ENCODE peak calls at places on chromosomes 2 and 18, in eight cellular contexts. R, U, M, Y, I, K, N and P are unnamed samples.

GRCh38 chr2:2260691-2261268 is 70.3 kb downstream of the MYT1L start:
- DNase-seq in R (no peak), U (no peak), M (no peak), Y (no peak), I (no peak), K (no peak), N (no peak), P (no peak)

GRCh38 chr2:174711206-174711605 is 53.1 kb downstream of the CHRNA1 start:
- DNase-seq in R (peak; percentile 39), U (no peak), M (no peak), Y (no peak), I (no peak), K (no peak), N (no peak), P (no peak)

GRCh38 chr2:46270384-46270783 is 26.8 kb upstream of the EPAS1 start:
- DNase-seq in R (no peak), U (no peak), M (no peak), Y (no peak), I (no peak), K (no peak), N (no peak), P (no peak)

GRCh38 chr2:8154936-8155335 is 526.9 kb upstream of the ID2 start:
- DNase-seq in R (no peak), U (no peak), M (no peak), Y (no peak), I (no peak), K (no peak), N (no peak), P (no peak)

GRCh38 chr2:47964722-47965434 is 58.6 kb upstream of the FBXO11 start:
- DNase-seq in R (no peak), U (no peak), M (no peak), Y (no peak), I (no peak), K (no peak), N (no peak), P (no peak)

GRCh38 chr2:126715111-126715510 is 59.2 kb downstream of the GYPC start:
- DNase-seq in R (no peak), U (no peak), M (no peak), Y (no peak), I (no peak), K (no peak), N (no peak), P (no peak)

GRCh38 chr2:2270808-2271415 is 60.2 kb downstream of the MYT1L start:
- DNase-seq in R (no peak), U (no peak), M (no peak), Y (no peak), I (no peak), K (no peak), N (no peak), P (no peak)

GRCh38 chr2:212974692-212975091 is 176.7 kb downstream of the IKZF2 start:
- DNase-seq in R (peak; percentile 32), U (no peak), M (no peak), Y (no peak), I (no peak), K (no peak), N (no peak), P (no peak)

GRCh38 chr2:65130440-65131175 is 702 bp upstream of the RAB1A start:
- DNase-seq in R (no peak), U (no peak), M (no peak), Y (no peak), I (no peak), K (no peak), N (no peak), P (no peak)

GRCh38 chr2:46749042-46749461 is 166.6 kb downstream of the MCFD2 start:
- DNase-seq in R (peak; percentile 37), U (no peak), M (no peak), Y (no peak), I (peak; percentile 47), K (peak; percentile 65), N (no peak), P (no peak)

GRCh38 chr2:178993788-178994187 is 56.1 kb downstream of the CCDC141 start:
- DNase-seq in R (no peak), U (no peak), M (no peak), Y (no peak), I (no peak), K (no peak), N (no peak), P (no peak)

GRCh38 chr2:139721454-139721995 is 941.3 kb upstream of the NXPH2 start:
- DNase-seq in R (no peak), U (no peak), M (no peak), Y (peak; percentile 38), I (no peak), K (no peak), N (peak; percentile 5), P (no peak)

GRCh38 chr18:58268849-58269248 is 224.8 kb downstream of the NEDD4L start:
- DNase-seq in R (no peak), U (no peak), M (no peak), Y (no peak), I (peak; percentile 12), K (peak; percentile 66), N (no peak), P (no peak)

GRCh38 chr2:70632388-70632787 is 78.8 kb upstream of the TGFA start:
- DNase-seq in R (no peak), U (no peak), M (no peak), Y (no peak), I (no peak), K (no peak), N (no peak), P (no peak)

GRCh38 chr2:70632966-70633365 is 79.3 kb upstream of the TGFA start:
- DNase-seq in R (no peak), U (no peak), M (no peak), Y (no peak), I (no peak), K (no peak), N (no peak), P (no peak)

GRCh38 chr2:70630761-70631160 is 77.1 kb upstream of the TGFA start:
- DNase-seq in R (no peak), U (no peak), M (no peak), Y (no peak), I (no peak), K (no peak), N (no peak), P (no peak)

GRCh38 chr2:70626254-70626990 is 72.8 kb upstream of the TGFA start:
- DNase-seq in R (no peak), U (no peak), M (no peak), Y (peak; percentile 43), I (no peak), K (no peak), N (peak; percentile 36), P (no peak)

GRCh38 chr2:70627499-70627898 is 73.9 kb upstream of the TGFA start:
- DNase-seq in R (no peak), U (no peak), M (no peak), Y (no peak), I (no peak), K (no peak), N (no peak), P (no peak)
- H3K27ac ChIP-seq in R (no peak overlapping the region), U (no peak overlapping the region), M (no peak overlapping the region), Y (no peak overlapping the region), I (no peak overlapping the region), K (no peak overlapping the region), N (no peak overlapping the region), P (no peak overlapping the region)

GRCh38 chr2:99636432-99637034 is 146.7 kb upstream of the REV1 start:
- DNase-seq in R (no peak), U (peak; percentile 53), M (peak; percentile 89), Y (no peak), I (no peak), K (no peak), N (no peak), P (peak; percentile 95)
- H3K27ac ChIP-seq in R (no peak overlapping the region), U (no peak overlapping the region), M (peak overlapping the region; percentile 73), Y (no peak overlapping the region), I (no peak overlapping the region), K (no peak overlapping the region), N (no peak overlapping the region), P (no peak overlapping the region)

GRCh38 chr2:72275084-72275483 is 127.4 kb upstream of the CYP26B1 start:
- DNase-seq in R (no peak), U (no peak), M (no peak), Y (no peak), I (no peak), K (no peak), N (no peak), P (no peak)

GRCh38 chr2:72273384-72273783 is 125.7 kb upstream of the CYP26B1 start:
- DNase-seq in R (no peak), U (no peak), M (no peak), Y (no peak), I (no peak), K (no peak), N (no peak), P (no peak)

GRCh38 chr2:72276356-72276755 is 128.7 kb upstream of the CYP26B1 start:
- DNase-seq in R (no peak), U (no peak), M (no peak), Y (no peak), I (no peak), K (no peak), N (no peak), P (no peak)

GRCh38 chr2:72271766-72272615 is 124.3 kb upstream of the CYP26B1 start:
- DNase-seq in R (no peak), U (no peak), M (no peak), Y (no peak), I (no peak), K (peak; percentile 14), N (no peak), P (no peak)

DNA sequence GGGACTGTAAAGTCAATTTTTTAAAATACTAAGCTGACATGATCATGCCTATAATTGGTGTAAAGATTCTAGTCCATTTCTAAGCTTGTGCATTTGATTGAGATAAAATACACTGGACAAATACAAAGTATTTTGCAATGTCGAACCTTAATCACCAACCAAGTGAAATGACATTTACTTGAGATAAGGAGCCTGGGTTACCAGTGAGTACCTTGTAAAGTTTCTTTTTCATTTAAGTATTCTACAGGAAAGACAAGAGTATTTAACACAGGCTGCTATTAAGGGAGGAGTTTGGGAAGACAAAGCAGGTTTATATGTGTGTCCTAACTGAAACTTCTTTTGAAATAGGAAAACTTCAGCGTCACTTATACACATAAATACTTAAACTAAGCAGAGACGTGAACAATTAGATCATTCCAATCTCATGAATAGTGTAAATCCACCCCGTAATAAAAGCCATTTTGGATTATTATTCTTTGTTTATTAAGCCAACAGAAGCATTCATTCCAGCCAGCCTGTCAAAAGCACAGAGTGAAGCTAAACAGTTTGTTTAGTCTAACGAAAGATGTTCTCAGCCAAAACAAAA is 126.7 kb upstream of the CYP26B1 start:
- DNase-seq in R (no peak), U (no peak), M (no peak), Y (no peak), I (no peak), K (no peak), N (no peak), P (no peak)
- H3K27ac ChIP-seq in R (no peak overlapping the region), U (no peak overlapping the region), M (no peak overlapping the region), Y (no peak overlapping the region), I (peak overlapping the region; percentile 77), K (no peak overlapping the region), N (no peak overlapping the region), P (no peak overlapping the region)

DNA sequence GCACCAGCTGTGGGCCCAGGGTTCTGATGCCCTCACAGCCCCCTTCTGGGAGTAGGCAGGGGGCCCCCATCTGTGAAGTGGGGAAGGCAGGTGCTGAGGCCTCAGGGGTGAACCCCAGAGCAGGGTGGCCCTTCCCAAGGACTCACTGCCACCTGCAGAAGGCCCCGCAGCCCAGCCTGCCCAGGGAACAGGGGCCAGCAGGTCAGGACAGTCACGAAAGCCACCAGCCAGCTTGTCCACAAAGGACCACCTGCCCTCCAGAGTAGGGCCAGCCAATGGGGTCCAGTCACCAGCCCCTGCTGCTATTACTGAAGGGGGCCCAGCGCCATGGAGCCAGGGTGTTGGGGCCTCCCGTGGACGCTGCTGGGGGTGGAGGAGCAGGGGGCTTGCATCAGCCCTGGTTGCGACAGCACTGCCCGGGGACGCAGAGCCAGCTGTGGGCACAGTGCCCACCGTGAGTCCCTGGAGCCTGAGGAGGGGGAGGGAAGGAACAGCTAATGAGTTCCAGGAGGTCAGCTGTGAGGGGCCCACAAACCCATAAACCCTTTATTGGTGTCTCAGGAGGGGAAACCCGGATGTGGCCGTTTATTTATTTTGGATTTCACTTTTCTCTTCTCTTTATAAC is 11.5 kb upstream of the SNED1 start:
- DNase-seq in R (peak; percentile 20), U (peak; percentile 66), M (peak; percentile 82), Y (no peak), I (no peak), K (no peak), N (no peak), P (peak; percentile 93)
- H3K27ac ChIP-seq in R (peak overlapping the region; percentile 39), U (peak overlapping the region; percentile 40), M (no peak overlapping the region), Y (no peak overlapping the region), I (peak overlapping the region; percentile 48), K (peak overlapping the region; percentile 73), N (no peak overlapping the region), P (no peak overlapping the region)